ENCODE peak calls at places on chromosome 18, in four cellular contexts. P is lower leg skin; E is activated CD8-positive, alpha-beta memory T cell treated with anti-CD3 and anti-CD28 coated beads for 48 hours; Y is HTR-8/SVneo. I is an unnamed sample.

GRCh38 chr18:13019301-13019700 is 28.1 kb downstream of the CEP192 start:
- DNase-seq in P (no peak), E (no peak), Y (no peak), I (no peak)

GRCh38 chr18:21262979-21263378 is 20.9 kb downstream of the GREB1L start:
- DNase-seq in P (no peak), E (no peak), Y (no peak), I (no peak)

GRCh38 chr18:63299837-63300787 is 19.5 kb downstream of the BCL2 start:
- DNase-seq in P (no peak), E (no peak), Y (no peak), I (no peak)

GRCh38 chr18:13474907-13475306 is 251.5 kb downstream of the FAM210A start:
- DNase-seq in P (no peak), E (no peak), Y (no peak), I (no peak)

GRCh38 chr18:24265502-24266064 is 126.7 kb downstream of the CABYR start:
- DNase-seq in P (no peak), E (no peak), Y (no peak), I (no peak)

GRCh38 chr18:24022141-24022540 is 7.6 kb downstream of the TTC39C start:
- DNase-seq in P (no peak), E (no peak), Y (no peak), I (no peak)

GRCh38 chr18:63342206-63342605 is 22.6 kb upstream of the BCL2 start:
- DNase-seq in P (no peak), E (no peak), Y (no peak), I (no peak)

GRCh38 chr18:54950221-54950620 is 9.0 kb downstream of the CCDC68 start:
- DNase-seq in P (no peak), E (no peak), Y (no peak), I (no peak)

GRCh38 chr18:57640236-57640635 is 18.6 kb upstream of the NARS1 start:
- DNase-seq in P (no peak), E (no peak), Y (no peak), I (no peak)

GRCh38 chr18:13868501-13869271 is 44.7 kb downstream of the MC5R start:
- DNase-seq in P (no peak), E (no peak), Y (no peak), I (no peak)

I was measured in omental fat pad.